ENCODE peak calls at places on chromosomes 4 and X, in four cellular contexts. T is uterus, O is SK-N-SH, G is mesenchymal stem cell. B is an unnamed sample.

GRCh38 chr4:26076000-26076587 is 162.1 kb downstream of the SMIM20 start:
- DNase-seq in T (no peak), O (no peak), G (peak; percentile 58), B (no peak)

GRCh38 chr4:8304827-8305695 is 35.5 kb downstream of the HTRA3 start:
- DNase-seq in T (peak; percentile 4), O (no peak), G (no peak), B (no peak)

GRCh38 chr4:25776795-25777194 is 86.0 kb downstream of the SEL1L3 start:
- DNase-seq in T (no peak), O (no peak), G (no peak), B (no peak)

GRCh38 chrX:150489359-150490015 is 78.9 kb upstream of the MTM1 start:
- DNase-seq in T (no peak), O (no peak), G (no peak), B (no peak)

GRCh38 chr4:130233377-130234047 is 1137.6 kb downstream of the C4orf33 start:
- DNase-seq in T (no peak), O (no peak), G (peak; percentile 33), B (peak; percentile 26)

GRCh38 chr4:87009095-87009648 is 74.4 kb downstream of the AFF1 start:
- DNase-seq in T (no peak), O (no peak), G (no peak), B (peak; percentile 38)

GRCh38 chr4:54913751-54914526 is 211.5 kb downstream of the KDR start:
- DNase-seq in T (no peak), O (no peak), G (peak; percentile 26), B (peak; percentile 7)

GRCh38 chr4:69323284-69323683 is 43.0 kb downstream of the UGT2B28 start:
- DNase-seq in T (no peak), O (no peak), G (no peak), B (no peak)

GRCh38 chr4:159048166-159048886 is 54.6 kb upstream of the RAPGEF2 start:
- DNase-seq in T (peak; percentile 56), O (peak; percentile 48), G (peak; percentile 39), B (peak; percentile 75)

GRCh38 chr4:162804323-162804924 is 362.3 kb downstream of the NAF1 start:
- DNase-seq in T (no peak), O (no peak), G (no peak), B (no peak)

GRCh38 chrX:105313596-105313995 is 93.1 kb upstream of the TEX13A start:
- DNase-seq in T (no peak), O (no peak), G (no peak), B (no peak)

GRCh38 chr4:128862608-128863313 is 53.3 kb downstream of the JADE1 start:
- DNase-seq in T (no peak), O (no peak), G (peak; percentile 54), B (no peak)

GRCh38 chr4:158121203-158121586 is 51.6 kb downstream of the GASK1B start:
- DNase-seq in T (peak; percentile 81), O (no peak), G (peak; percentile 97), B (peak; percentile 1)

GRCh38 chr4:15729910-15730533 is 27.2 kb downstream of the BST1 start:
- DNase-seq in T (peak; percentile 21), O (peak; percentile 66), G (peak; percentile 57), B (peak; percentile 58)

GRCh38 chrX:43514820-43515219 is 141.3 kb upstream of the MAOA start:
- DNase-seq in T (no peak), O (no peak), G (no peak), B (no peak)

GRCh38 chrX:57817302-57817701 is 93.0 kb downstream of the ZXDA start:
- DNase-seq in T (no peak), O (no peak), G (no peak), B (no peak)

GRCh38 chr4:72295966-72296557 is 264.3 kb downstream of the NPFFR2 start:
- DNase-seq in T (no peak), O (peak; percentile 48), G (peak; percentile 58), B (peak; percentile 38)

GRCh38 chrX:133440081-133440796 is 24.9 kb upstream of the GPC4 start:
- DNase-seq in T (no peak), O (no peak), G (no peak), B (no peak)

GRCh38 chr4:138645289-138645688 is 370.3 kb upstream of the NOCT start:
- DNase-seq in T (no peak), O (no peak), G (peak; percentile 22), B (no peak)

GRCh38 chrX:11949291-11949690 is 189.0 kb upstream of the FRMPD4 start:
- DNase-seq in T (no peak), O (no peak), G (no peak), B (no peak)

GRCh38 chr4:121679267-121679666 is 17.5 kb downstream of the ANXA5 start:
- DNase-seq in T (no peak), O (no peak), G (no peak), B (no peak)

GRCh38 chrX:112067601-112068000 is 15.0 kb downstream of the TRPC5 start:
- DNase-seq in T (no peak), O (no peak), G (no peak), B (no peak)

GRCh38 chr4:15703439-15703838 is 574 bp downstream of the BST1 start:
- DNase-seq in T (no peak), O (no peak), G (no peak), B (no peak)

GRCh38 chrX:24525455-24525854 is 60.4 kb downstream of the PDK3 start:
- DNase-seq in T (no peak), O (no peak), G (no peak), B (no peak)

GRCh38 chrX:24526616-24527015 is 61.5 kb downstream of the PDK3 start:
- DNase-seq in T (no peak), O (no peak), G (no peak), B (no peak)

GRCh38 chrX:24528605-24529004 is 63.5 kb downstream of the PDK3 start:
- DNase-seq in T (no peak), O (no peak), G (no peak), B (no peak)
- H3K4me1 ChIP-seq in T (no peaks in the 10 kb centered on the region), O (no peaks in the 10 kb centered on the region), G (peaks cover 1% of the 10 kb centered on the region), B (no peaks in the 10 kb centered on the region)

GRCh38 chr4:4269856-4270255 is 20.1 kb downstream of the LYAR start:
- DNase-seq in T (no peak), O (no peak), G (peak; percentile 39), B (no peak)
- H3K27ac ChIP-seq in T (no peak overlapping the region), O (no peak overlapping the region), G (no peak overlapping the region), B (peak overlapping the region; percentile 88)

DNA sequence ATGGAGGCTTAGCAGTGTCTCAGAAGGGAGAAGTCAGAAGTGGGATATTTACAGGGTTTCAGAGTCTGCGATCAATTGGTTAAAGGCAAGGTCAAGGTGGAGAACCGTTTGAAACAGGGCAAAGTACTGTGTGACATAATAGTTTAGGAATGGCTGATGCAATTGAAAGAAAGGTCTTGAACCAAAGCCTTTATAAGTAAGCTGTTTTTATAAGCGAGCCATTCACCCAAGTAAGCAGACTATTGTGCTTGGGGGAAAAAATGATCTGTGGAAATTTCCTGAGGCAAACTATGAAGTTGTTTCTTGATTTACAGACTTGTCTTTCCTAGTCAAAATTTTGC is 327.3 kb downstream of the CAMK2D start:
- DNase-seq in T (no peak), O (no peak), G (peak; percentile 41), B (peak; percentile 6)
- H3K4me1 ChIP-seq in T (peaks cover 5% of the 10 kb centered on the region), O (no peaks in the 10 kb centered on the region), G (no peaks in the 10 kb centered on the region), B (no peaks in the 10 kb centered on the region)

GRCh38 chr4:150906987-150907633 is 108.0 kb downstream of the LRBA start:
- DNase-seq in T (no peak), O (no peak), G (no peak), B (no peak)
- H3K27ac ChIP-seq in T (no peak overlapping the region), O (no peak overlapping the region), G (no peak overlapping the region), B (no peak overlapping the region)

B was measured in small intestine.